ENCODE peak calls at places on chromosome 21, in six cellular contexts. One of them, this sample, is unnamed.

GRCh38 chr21:35026617-35027557 is 22.2 kb downstream of the RUNX1 start:
- DNase-seq in adrenal gland: peak
- DNase-seq in stimulated activated naive CD8-positive, alpha-beta T cell treated with anti-CD3 and anti-CD28 coated beads, Interleukin-15, Interleukin-2, amounts not matched to agents 100 U/mL and 50 U/mL, for 24 hours: peak
- DNase-seq in Peyer's patch: peak
- DNase-seq in fibroblast of pulmonary artery: peak
- DNase-seq in brain pericyte: no peak
- DNase-seq in this sample: peak

GRCh38 chr21:44391345-44392091 is 38.1 kb downstream of the TRPM2 start:
- DNase-seq in stimulated activated naive CD8-positive, alpha-beta T cell treated with anti-CD3 and anti-CD28 coated beads, Interleukin-15, Interleukin-2, amounts not matched to agents 100 U/mL and 50 U/mL, for 24 hours: no peak
- DNase-seq in adrenal gland: peak
- DNase-seq in Peyer's patch: peak
- DNase-seq in fibroblast of pulmonary artery: no peak
- DNase-seq in brain pericyte: no peak
- DNase-seq in this sample: peak

GRCh38 chr21:37095821-37096220 is 22.8 kb downstream of the TTC3 start:
- DNase-seq in Peyer's patch: no peak
- DNase-seq in stimulated activated naive CD8-positive, alpha-beta T cell treated with anti-CD3 and anti-CD28 coated beads, Interleukin-15, Interleukin-2, amounts not matched to agents 100 U/mL and 50 U/mL, for 24 hours: no peak
- DNase-seq in brain pericyte: no peak
- DNase-seq in adrenal gland: no peak
- DNase-seq in fibroblast of pulmonary artery: no peak
- DNase-seq in this sample: no peak

GRCh38 chr21:17793675-17794123 is 25.5 kb downstream of the C21orf91 start:
- DNase-seq in stimulated activated naive CD8-positive, alpha-beta T cell treated with anti-CD3 and anti-CD28 coated beads, Interleukin-15, Interleukin-2, amounts not matched to agents 100 U/mL and 50 U/mL, for 24 hours: no peak
- DNase-seq in fibroblast of pulmonary artery: no peak
- DNase-seq in brain pericyte: no peak
- DNase-seq in adrenal gland: no peak
- DNase-seq in Peyer's patch: no peak
- DNase-seq in this sample: no peak

GRCh38 chr21:14766241-14766640 is 220.1 kb upstream of the SAMSN1 start:
- DNase-seq in brain pericyte: no peak
- DNase-seq in Peyer's patch: no peak
- DNase-seq in fibroblast of pulmonary artery: no peak
- DNase-seq in stimulated activated naive CD8-positive, alpha-beta T cell treated with anti-CD3 and anti-CD28 coated beads, Interleukin-15, Interleukin-2, amounts not matched to agents 100 U/mL and 50 U/mL, for 24 hours: no peak
- DNase-seq in adrenal gland: no peak
- DNase-seq in this sample: no peak

GRCh38 chr21:44299458-44300261 is at the start of gene PFKL:
- DNase-seq in stimulated activated naive CD8-positive, alpha-beta T cell treated with anti-CD3 and anti-CD28 coated beads, Interleukin-15, Interleukin-2, amounts not matched to agents 100 U/mL and 50 U/mL, for 24 hours: peak
- DNase-seq in adrenal gland: peak
- DNase-seq in Peyer's patch: peak
- DNase-seq in fibroblast of pulmonary artery: peak
- DNase-seq in brain pericyte: no peak
- DNase-seq in this sample: peak

GRCh38 chr21:27885296-27885711 is 918.4 kb upstream of the ADAMTS5 start:
- DNase-seq in brain pericyte: no peak
- DNase-seq in fibroblast of pulmonary artery: no peak
- DNase-seq in adrenal gland: no peak
- DNase-seq in stimulated activated naive CD8-positive, alpha-beta T cell treated with anti-CD3 and anti-CD28 coated beads, Interleukin-15, Interleukin-2, amounts not matched to agents 100 U/mL and 50 U/mL, for 24 hours: no peak
- DNase-seq in Peyer's patch: no peak
- DNase-seq in this sample: no peak

GRCh38 chr21:45286671-45287437 is 841 bp downstream of the POFUT2 start:
- DNase-seq in fibroblast of pulmonary artery: no peak
- DNase-seq in adrenal gland: peak
- DNase-seq in Peyer's patch: peak
- DNase-seq in stimulated activated naive CD8-positive, alpha-beta T cell treated with anti-CD3 and anti-CD28 coated beads, Interleukin-15, Interleukin-2, amounts not matched to agents 100 U/mL and 50 U/mL, for 24 hours: no peak
- DNase-seq in brain pericyte: no peak
- DNase-seq in this sample: no peak

GRCh38 chr21:35294231-35294898 is 245.3 kb upstream of the RUNX1 start:
- DNase-seq in stimulated activated naive CD8-positive, alpha-beta T cell treated with anti-CD3 and anti-CD28 coated beads, Interleukin-15, Interleukin-2, amounts not matched to agents 100 U/mL and 50 U/mL, for 24 hours: no peak
- DNase-seq in Peyer's patch: no peak
- DNase-seq in adrenal gland: no peak
- DNase-seq in brain pericyte: no peak
- DNase-seq in fibroblast of pulmonary artery: peak
- DNase-seq in this sample: no peak

GRCh38 chr21:45913416-45913765 is 68.2 kb upstream of the COL6A1 start:
- DNase-seq in adrenal gland: no peak
- DNase-seq in Peyer's patch: no peak
- DNase-seq in stimulated activated naive CD8-positive, alpha-beta T cell treated with anti-CD3 and anti-CD28 coated beads, Interleukin-15, Interleukin-2, amounts not matched to agents 100 U/mL and 50 U/mL, for 24 hours: no peak
- DNase-seq in brain pericyte: no peak
- DNase-seq in fibroblast of pulmonary artery: no peak
- DNase-seq in this sample: no peak

GRCh38 chr21:38954450-38955059 is 148.8 kb downstream of the ETS2 start:
- DNase-seq in fibroblast of pulmonary artery: no peak
- DNase-seq in Peyer's patch: no peak
- DNase-seq in stimulated activated naive CD8-positive, alpha-beta T cell treated with anti-CD3 and anti-CD28 coated beads, Interleukin-15, Interleukin-2, amounts not matched to agents 100 U/mL and 50 U/mL, for 24 hours: no peak
- DNase-seq in brain pericyte: no peak
- DNase-seq in adrenal gland: no peak
- DNase-seq in this sample: no peak

This sample was measured in Right ventricle myocardium superior.